ENCODE peak calls at places on chromosomes 12 and 14, in six cellular contexts. Y, C, P, A, X and U are unnamed samples.

GRCh38 chr14:40221428-40221827 is 789.2 kb upstream of the FBXO33 start:
- DNase-seq in Y (no peak), C (no peak), P (no peak), A (no peak), X (no peak), U (no peak)

GRCh38 chr12:117513353-117513752 is 151.9 kb upstream of the NOS1 start:
- DNase-seq in Y (no peak), C (no peak), P (no peak), A (no peak), X (no peak), U (no peak)

GRCh38 chr12:11875414-11875935 is 195.3 kb upstream of the BCL2L14 start:
- DNase-seq in Y (no peak), C (no peak), P (peak; percentile 11), A (no peak), X (no peak), U (peak; percentile 65)

GRCh38 chr12:119683816-119684215 is 15.9 kb downstream of the PRKAB1 start:
- DNase-seq in Y (no peak), C (no peak), P (no peak), A (no peak), X (no peak), U (no peak)

GRCh38 chr14:68789798-68790655 is 2.8 kb downstream of the ZFP36L1 start:
- DNase-seq in Y (no peak), C (no peak), P (peak; percentile 49), A (no peak), X (no peak), U (no peak)

GRCh38 chr14:90675399-90675798 is 140.8 kb downstream of the TTC7B start:
- DNase-seq in Y (no peak), C (no peak), P (peak; percentile 54), A (peak; percentile 75), X (no peak), U (no peak)

GRCh38 chr12:66051361-66051760 is 79.2 kb downstream of the LLPH start:
- DNase-seq in Y (no peak), C (no peak), P (no peak), A (no peak), X (no peak), U (no peak)

GRCh38 chr14:61416587-61416986 is 95.2 kb downstream of the PRKCH start:
- DNase-seq in Y (no peak), C (no peak), P (no peak), A (no peak), X (no peak), U (no peak)

GRCh38 chr12:4108803-4109345 is 164.7 kb upstream of the CCND2 start:
- DNase-seq in Y (no peak), C (no peak), P (no peak), A (no peak), X (no peak), U (no peak)

GRCh38 chr12:81757731-81758325 is 1.3 kb downstream of the PPFIA2 start:
- DNase-seq in Y (no peak), C (no peak), P (no peak), A (no peak), X (no peak), U (no peak)

GRCh38 chr14:105207996-105208737 is 27.1 kb upstream of the NUDT14 start:
- DNase-seq in Y (no peak), C (no peak), P (no peak), A (no peak), X (no peak), U (no peak)

GRCh38 chr14:54189358-54190354 is 207.2 kb upstream of the CDKN3 start:
- DNase-seq in Y (no peak), C (no peak), P (peak; percentile 72), A (peak; percentile 83), X (no peak), U (peak; percentile 35)

GRCh38 chr12:31479516-31480210 is 111.3 kb downstream of the DENND5B start:
- DNase-seq in Y (no peak), C (no peak), P (no peak), A (no peak), X (no peak), U (no peak)

GRCh38 chr14:92600318-92601053 is 86.9 kb downstream of the RIN3 start:
- DNase-seq in Y (no peak), C (no peak), P (peak; percentile 93), A (peak; percentile 87), X (no peak), U (no peak)

GRCh38 chr12:49553512-49554088 is 14.3 kb downstream of the MCRS1 start:
- DNase-seq in Y (no peak), C (no peak), P (peak; percentile 17), A (no peak), X (no peak), U (peak; percentile 81)

GRCh38 chr12:76119887-76120286 is 35.4 kb upstream of the NAP1L1 start:
- DNase-seq in Y (no peak), C (no peak), P (no peak), A (no peak), X (no peak), U (no peak)

GRCh38 chr12:122909442-122910288 is 13.7 kb upstream of the VPS37B start:
- DNase-seq in Y (peak; percentile 69), C (no peak), P (no peak), A (no peak), X (no peak), U (no peak)

DNA sequence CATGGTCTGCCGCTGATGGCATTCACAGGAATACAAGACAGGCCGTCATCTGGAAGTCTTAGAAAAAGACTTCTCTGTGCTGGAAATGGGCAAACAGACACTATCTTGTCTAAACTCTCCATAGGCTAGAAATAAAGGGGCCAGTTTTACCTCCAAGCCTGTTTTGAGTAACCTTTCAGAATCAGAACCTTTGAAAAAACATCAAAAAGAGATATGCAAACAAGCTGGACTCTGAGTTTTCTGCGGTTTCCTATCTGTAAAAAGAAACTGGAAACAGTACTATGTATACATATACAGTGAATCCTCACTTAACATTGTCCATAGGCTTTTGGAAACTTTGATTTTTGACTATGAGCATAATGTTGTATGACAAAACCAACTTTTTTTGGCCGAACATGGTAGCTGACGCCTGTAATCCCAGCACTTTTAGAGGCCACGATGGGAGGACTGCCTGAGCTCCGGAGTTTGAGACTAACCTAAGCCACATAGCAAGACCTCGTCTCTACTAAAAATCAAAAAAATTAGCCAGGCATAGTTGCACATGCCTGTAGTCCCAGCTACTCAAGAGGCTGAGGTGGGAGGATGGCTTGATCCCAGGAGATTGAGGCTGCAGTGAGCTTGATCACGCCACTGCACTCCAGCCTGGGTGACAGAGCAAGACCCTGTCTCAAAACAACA is 92.9 kb upstream of the MAX start:
- DNase-seq in Y (no peak), C (no peak), P (no peak), A (no peak), X (no peak), U (no peak)
- H2BK15ac ChIP-seq in Y (no peak overlapping the region), C (no peak overlapping the region), P (no peak overlapping the region), A (no peak overlapping the region), X (no peak overlapping the region), U (no peak overlapping the region)

DNA sequence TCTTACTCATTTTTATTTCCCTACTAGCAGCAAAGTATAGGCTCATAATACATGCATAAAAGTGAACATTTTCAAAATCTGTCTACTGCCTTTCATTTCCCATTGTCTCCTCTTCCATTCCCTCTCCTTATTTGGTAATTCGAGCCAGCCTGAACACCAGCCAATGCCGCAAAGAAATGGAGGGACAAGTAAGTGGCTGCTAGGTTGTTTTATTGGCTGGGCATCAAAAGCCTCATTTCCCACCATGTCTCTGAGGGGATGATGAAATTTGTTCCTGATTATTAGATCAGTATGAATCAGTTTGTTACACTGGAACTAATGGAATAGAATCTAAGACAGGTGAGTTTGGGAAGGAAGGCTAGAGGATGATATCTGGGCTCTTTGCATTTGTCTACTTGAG is 143.5 kb downstream of the KCNA5 start:
- DNase-seq in Y (no peak), C (no peak), P (no peak), A (no peak), X (no peak), U (no peak)
- H2BK15ac ChIP-seq in Y (no peak overlapping the region), C (no peak overlapping the region), P (no peak overlapping the region), A (no peak overlapping the region), X (no peak overlapping the region), U (no peak overlapping the region)

GRCh38 chr12:25592725-25593495 is 39.8 kb upstream of the LMNTD1 start:
- DNase-seq in Y (no peak), C (no peak), P (no peak), A (no peak), X (no peak), U (no peak)
- H2BK15ac ChIP-seq in Y (no peak overlapping the region), C (peak overlapping the region; percentile 71), P (no peak overlapping the region), A (no peak overlapping the region), X (no peak overlapping the region), U (no peak overlapping the region)

DNA sequence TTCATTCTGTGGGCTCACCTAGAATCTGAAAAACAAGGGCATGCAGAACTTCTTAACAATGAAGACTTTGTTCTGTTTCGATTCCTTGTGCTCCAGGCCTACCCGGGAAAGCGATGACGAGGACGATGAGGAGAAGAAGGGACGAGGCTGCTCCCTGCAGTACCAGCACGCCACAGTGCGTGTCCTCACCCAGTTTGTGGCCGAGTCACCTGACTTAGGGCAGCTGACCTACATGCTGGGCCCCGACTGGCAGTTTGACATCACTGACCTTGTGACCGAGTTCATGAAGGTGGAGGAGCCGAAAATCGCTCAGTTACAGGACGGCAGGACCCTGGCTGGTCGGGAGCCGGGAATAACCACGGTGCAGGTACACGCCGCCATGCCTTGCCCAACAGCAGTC is 585.4 kb downstream of the AACS start:
- DNase-seq in Y (no peak), C (no peak), P (no peak), A (no peak), X (no peak), U (no peak)
- H2BK15ac ChIP-seq in Y (no peak overlapping the region), C (no peak overlapping the region), P (no peak overlapping the region), A (no peak overlapping the region), X (no peak overlapping the region), U (no peak overlapping the region)

DNA sequence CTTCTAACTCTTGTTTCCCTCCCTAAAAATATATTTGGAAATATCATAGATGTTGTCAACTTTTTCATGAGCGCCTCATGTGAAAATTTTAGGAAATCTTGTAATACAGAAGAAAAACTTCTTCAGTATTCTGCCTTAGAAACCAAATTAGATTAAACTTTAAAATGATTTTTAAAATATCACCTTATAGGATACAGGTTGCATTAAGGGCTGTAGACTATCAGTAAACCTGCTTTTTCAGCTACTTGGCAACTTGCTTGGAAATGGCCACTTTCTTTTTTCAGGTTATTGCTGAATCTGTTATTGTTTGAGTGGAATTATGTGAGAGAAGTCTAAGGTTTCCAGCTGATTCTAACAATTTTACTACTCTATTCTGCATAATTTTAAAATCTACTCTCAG is 9.1 kb downstream of the EID3 start:
- DNase-seq in Y (no peak), C (no peak), P (no peak), A (no peak), X (no peak), U (no peak)
- H2BK15ac ChIP-seq in Y (no peak overlapping the region), C (no peak overlapping the region), P (no peak overlapping the region), A (no peak overlapping the region), X (no peak overlapping the region), U (no peak overlapping the region)

GRCh38 chr12:101889216-101889752 is 11.9 kb downstream of the DRAM1 start:
- DNase-seq in Y (no peak), C (no peak), P (peak; percentile 55), A (no peak), X (no peak), U (no peak)
- H2BK15ac ChIP-seq in Y (no peak overlapping the region), C (no peak overlapping the region), P (no peak overlapping the region), A (peak overlapping the region; percentile 77), X (no peak overlapping the region), U (no peak overlapping the region)

DNA sequence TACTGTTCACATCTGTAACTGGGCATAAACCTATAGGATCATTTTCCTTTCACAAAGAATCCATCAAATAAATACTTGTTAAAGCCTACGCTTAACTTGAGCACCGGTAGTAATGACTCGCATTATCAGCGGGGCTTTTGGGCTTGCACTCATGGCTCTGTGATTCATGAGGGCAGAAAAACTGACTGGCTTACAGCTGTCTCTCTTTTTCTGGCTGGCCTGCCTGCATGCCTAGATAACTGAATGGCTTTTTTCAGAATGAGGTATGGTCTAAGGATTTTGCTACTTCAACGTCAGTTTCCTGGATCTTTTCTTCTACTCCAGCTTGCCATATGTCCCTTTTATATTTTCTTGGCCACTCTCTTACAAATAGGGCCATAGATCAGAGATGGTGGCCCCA is 531.1 kb downstream of the NRXN3 start:
- DNase-seq in Y (no peak), C (no peak), P (no peak), A (peak; percentile 25), X (no peak), U (no peak)
- H2BK15ac ChIP-seq in Y (no peak overlapping the region), C (no peak overlapping the region), P (no peak overlapping the region), A (no peak overlapping the region), X (no peak overlapping the region), U (no peak overlapping the region)